ENCODE peak calls at places on chromosomes 2 and 18, in six cellular contexts. D is right atrium auricular region, R is stomach, T is epithelial cell of esophagus, F is NB4, S is fibroblast of the aortic adventitia. V is an unnamed sample.

GRCh38 chr2:939936-940620 is 10.6 kb upstream of the SNTG2 start:
- DNase-seq in D (no peak), R (no peak), S (peak), F (no peak), T (no peak), V (peak)

GRCh38 chr2:70403267-70404053 is 101.6 kb upstream of the FAM136A start:
- DNase-seq in F (no peak), T (no peak), R (no peak), D (no peak), S (no peak), V (no peak)

GRCh38 chr2:207802650-207803049 is 32.9 kb upstream of the FZD5 start:
- DNase-seq in S (no peak), T (no peak), F (no peak), R (no peak), D (no peak), V (no peak)

GRCh38 chr2:42568431-42569115 is at the start of gene MTA3:
- DNase-seq in S (peak), R (peak), T (peak), F (peak), D (no peak), V (peak)

GRCh38 chr2:206990335-206990734 is 51.0 kb downstream of the CPO start:
- DNase-seq in F (no peak), R (no peak), S (peak), D (no peak), T (no peak), V (no peak)

GRCh38 chr2:216115224-216115582 is 6.1 kb downstream of the XRCC5 start:
- DNase-seq in F (peak), T (peak), R (no peak), S (no peak), D (no peak), V (peak)

GRCh38 chr2:18209934-18210639 is 331.6 kb downstream of the KCNS3 start:
- DNase-seq in R (no peak), F (no peak), S (peak), T (peak), D (no peak), V (no peak)

GRCh38 chr18:57921708-57922107 is 118.6 kb upstream of the ATP8B1 start:
- DNase-seq in D (no peak), F (peak), T (peak), R (no peak), S (no peak), V (peak)

GRCh38 chr2:26529406-26530070 is 51.6 kb upstream of the OTOF start:
- DNase-seq in D (no peak), S (no peak), R (no peak), T (no peak), F (no peak), V (no peak)

GRCh38 chr18:79589601-79590091 is 90.0 kb upstream of the CTDP1 start:
- DNase-seq in R (no peak), D (no peak), T (no peak), F (peak), S (no peak), V (no peak)

GRCh38 chr2:183250472-183250871 is 126.2 kb downstream of the NUP35 start:
- DNase-seq in S (no peak), D (no peak), T (peak), R (no peak), F (no peak), V (no peak)

GRCh38 chr2:229686122-229686919 is 28.0 kb downstream of the DNER start:
- DNase-seq in T (no peak), F (no peak), S (no peak), D (no peak), R (no peak), V (no peak)

GRCh38 chr18:48929951-48930713 is 20.6 kb downstream of the SMAD7 start:
- DNase-seq in T (no peak), R (peak), F (no peak), D (no peak), S (peak), V (peak)

GRCh38 chr2:105744909-105745853 is at the start of gene NCK2:
- DNase-seq in D (no peak), R (peak), T (no peak), S (peak), F (peak), V (peak)

GRCh38 chr2:230496891-230497290 is 80.9 kb downstream of the SP100 start:
- DNase-seq in D (no peak), R (no peak), T (no peak), S (no peak), F (no peak), V (no peak)

GRCh38 chr2:148794558-148794957 is 80.5 kb upstream of the KIF5C start:
- DNase-seq in S (peak), F (no peak), D (no peak), T (peak), R (no peak), V (peak)

GRCh38 chr2:99651930-99652670 is 162.3 kb upstream of the REV1 start:
- DNase-seq in T (no peak), S (no peak), R (no peak), D (no peak), F (no peak), V (no peak)

GRCh38 chr18:2826581-2826980 is 20.2 kb upstream of the EMILIN2 start:
- DNase-seq in F (no peak), T (no peak), D (peak), R (no peak), S (peak), V (peak)

GRCh38 chr2:40540026-40540425 is 88.1 kb upstream of the SLC8A1 start:
- DNase-seq in R (no peak), S (no peak), D (no peak), T (no peak), F (no peak), V (no peak)

GRCh38 chr18:7064346-7064745 is 53.3 kb downstream of the LAMA1 start:
- DNase-seq in F (no peak), D (no peak), S (no peak), R (no peak), T (peak), V (no peak)

GRCh38 chr2:74440378-74441110 is 1.2 kb downstream of the RTKN start:
- DNase-seq in F (peak), T (peak), S (peak), R (peak), D (peak), V (peak)

GRCh38 chr2:193250389-193250788 is 1055.7 kb upstream of the TMEFF2 start:
- DNase-seq in T (no peak), R (no peak), D (no peak), F (no peak), S (no peak), V (no peak)

GRCh38 chr2:149799296-149799695 is 211.7 kb upstream of the MMADHC start:
- DNase-seq in T (peak), F (peak), R (no peak), S (peak), D (no peak), V (peak)
- TF ChIP-seq CTCF in T (peak), F (no peak), R (no peak), S (peak), D (no peak), V (peak)

DNA sequence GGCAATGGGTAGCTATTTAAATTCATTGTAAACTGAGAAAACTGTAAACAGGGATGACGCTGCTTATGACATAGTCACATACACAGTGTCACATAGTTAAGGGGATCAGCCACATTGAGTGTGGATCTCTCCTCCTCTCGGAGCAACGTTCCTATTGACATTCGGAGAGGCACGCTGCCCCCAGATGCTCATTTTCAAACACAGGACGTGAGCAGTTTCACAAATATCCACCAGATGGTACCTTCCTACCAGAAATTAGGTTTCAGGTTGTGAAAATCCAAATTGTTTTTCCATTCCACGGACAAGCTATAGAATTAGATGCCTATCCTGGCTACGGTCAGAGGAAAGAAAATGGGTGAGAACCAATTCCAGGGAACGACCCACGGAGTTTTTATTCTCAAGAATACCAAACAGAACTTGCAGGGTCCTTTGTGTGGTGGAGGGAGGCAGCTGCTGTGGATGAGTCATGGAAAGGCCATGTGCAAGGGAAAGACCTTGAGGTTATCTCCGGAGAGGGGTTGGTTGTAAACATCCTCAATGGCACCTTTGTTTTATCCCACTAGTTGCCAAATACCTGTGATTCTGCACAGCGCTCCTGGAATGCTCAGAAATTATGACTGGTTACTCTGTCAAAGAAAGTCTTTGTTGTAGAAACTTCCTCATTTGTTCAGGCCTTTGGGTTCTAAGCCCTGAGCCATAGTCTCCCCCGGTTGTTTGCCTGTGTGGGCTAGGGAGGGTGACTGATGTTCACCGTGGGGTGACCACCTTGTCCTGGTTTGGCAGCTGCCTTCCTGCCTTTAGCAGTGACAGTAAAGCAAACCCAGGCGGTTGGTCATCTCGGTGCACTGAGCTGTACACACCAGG is 88.0 kb downstream of the ACTR3 start:
- DNase-seq in R (no peak), T (peak), F (peak), S (peak), D (no peak), V (peak)
- TF ChIP-seq CTCF in R (no peak), T (peak), F (peak), S (peak), D (no peak), V (peak)

DNA sequence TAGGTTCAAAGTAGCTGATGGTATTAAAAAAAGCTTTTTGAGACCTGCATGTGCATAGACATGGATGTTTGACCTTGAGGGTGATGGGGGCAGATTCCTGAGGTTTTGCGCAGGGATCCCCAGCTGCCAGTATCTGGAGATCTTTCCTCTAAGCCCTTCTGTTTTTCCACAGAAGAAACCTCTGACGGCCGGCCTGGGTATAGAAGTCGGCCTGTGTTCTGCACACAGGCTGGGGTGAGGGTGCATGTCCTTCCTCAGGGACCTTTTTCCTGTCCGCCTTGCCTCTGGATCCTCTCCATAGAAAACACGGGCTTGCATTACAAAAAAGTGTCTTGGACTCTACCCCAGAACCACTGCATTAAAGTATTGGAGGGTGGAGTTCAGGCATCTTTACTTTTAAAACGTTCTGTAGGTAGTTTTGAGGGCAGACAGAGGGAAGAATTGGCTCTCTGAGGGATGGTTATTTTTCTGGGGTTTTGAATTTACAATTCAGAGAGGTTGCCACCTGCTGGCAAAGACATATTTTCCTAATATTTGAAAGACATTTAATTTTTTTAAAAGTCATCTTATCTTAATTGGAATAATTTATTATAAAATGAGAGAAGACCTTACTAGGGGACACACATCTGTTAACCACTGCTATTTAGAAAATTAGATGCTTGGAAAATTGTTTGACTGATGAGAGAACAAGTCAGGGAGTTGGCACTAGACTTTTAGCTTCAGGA is 350.6 kb downstream of the DCDC2C start:
- DNase-seq in R (no peak), S (no peak), F (no peak), D (no peak), T (no peak), V (peak)
- TF ChIP-seq CTCF in R (no peak), S (no peak), F (no peak), D (no peak), T (no peak), V (no peak)

DNA sequence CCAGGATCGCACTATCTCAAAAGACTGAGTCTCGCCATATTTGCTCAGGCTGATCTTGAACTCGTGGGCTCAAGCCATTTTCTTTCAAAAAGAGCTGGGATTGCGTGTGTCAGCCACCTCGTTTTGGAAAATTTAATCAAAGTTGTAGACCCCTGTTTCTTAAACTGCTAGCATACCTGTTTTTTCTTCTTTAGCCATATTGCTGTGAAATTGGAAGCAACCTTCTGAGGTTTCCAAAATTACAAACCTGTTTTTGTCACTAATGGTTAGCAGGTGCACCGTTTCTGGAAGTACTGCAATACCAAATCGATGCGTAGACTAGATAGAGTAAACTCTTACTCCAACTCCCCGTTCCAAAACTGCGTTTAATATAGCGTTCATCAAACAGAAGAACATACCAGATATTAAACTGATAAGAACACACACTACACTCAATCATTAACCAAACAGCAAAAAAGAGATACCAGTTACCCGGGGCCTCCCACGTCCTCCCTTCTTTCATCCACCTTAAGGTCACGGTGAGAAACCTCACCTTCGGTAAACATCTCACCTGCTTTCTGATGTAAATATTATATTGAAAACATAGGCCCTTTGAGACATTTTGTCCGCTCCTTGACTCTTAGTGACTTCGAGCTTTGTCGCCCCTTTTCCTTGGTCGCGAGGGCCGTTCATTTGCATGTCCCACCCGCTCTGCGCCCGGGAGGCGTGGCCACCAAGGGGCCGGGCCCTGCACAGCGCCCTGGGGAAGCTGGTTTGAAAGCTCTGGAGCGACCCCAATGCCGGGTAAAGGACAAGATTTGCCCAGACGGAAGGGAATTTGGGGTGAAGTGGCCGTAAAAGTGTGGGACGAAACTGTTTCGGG is at the start of gene RNU2-63P:
- DNase-seq in S (peak), D (no peak), R (peak), T (peak), F (peak), V (peak)
- TF ChIP-seq CTCF in S (no peak), D (no peak), R (no peak), T (no peak), F (no peak), V (no peak)

GRCh38 chr2:10792660-10793400 is 19.8 kb downstream of the PDIA6 start:
- DNase-seq in T (peak), F (no peak), D (no peak), S (no peak), R (no peak), V (no peak)
- TF ChIP-seq CTCF in T (no peak), F (no peak), D (no peak), S (no peak), R (no peak), V (no peak)

DNA sequence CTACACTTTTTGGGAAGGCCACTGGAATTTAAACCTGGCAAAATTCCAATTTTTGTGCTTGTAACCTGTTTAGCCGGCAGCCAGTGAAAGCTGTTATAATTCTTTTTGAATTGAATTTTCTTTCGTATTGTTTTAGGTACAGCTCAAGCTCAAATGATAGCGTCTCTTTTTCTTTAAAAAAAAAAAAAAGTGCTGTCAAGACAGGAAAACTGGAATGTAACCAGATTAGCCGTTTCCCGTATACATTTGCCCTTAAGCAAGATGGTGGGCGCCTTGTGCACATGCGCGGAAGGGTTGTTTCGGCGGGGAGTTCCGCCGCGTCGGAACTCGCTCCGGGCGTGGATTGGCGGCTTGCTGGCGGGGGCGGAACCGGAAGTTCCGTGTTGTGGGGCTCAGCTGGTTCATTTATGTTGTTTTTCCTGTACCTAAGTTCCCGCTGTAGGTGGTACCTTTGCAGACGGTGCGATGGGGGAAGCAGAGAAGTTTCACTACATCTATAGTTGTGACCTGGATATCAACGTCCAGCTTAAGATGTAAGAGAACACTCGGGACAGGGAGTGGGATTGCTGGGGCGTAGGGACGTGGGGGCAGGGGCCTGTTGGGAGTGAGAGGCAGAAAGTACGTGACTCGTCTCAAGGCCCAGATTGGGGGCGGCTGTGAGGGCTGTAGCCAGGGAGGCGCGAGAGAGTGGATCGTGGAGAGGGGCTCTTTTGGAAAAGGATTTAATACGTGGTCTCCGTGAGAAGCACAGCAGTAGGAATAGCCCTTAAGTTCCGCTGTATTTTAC is at the start of gene PIK3C3:
- DNase-seq in D (peak), F (peak), S (peak), T (peak), R (peak), V (peak)
- TF ChIP-seq CTCF in D (no peak), F (no peak), S (no peak), T (no peak), R (no peak), V (no peak)

GRCh38 chr18:63511285-63511684 is 30.9 kb upstream of the SERPINB12 start:
- DNase-seq in T (peak), R (no peak), F (no peak), S (peak), D (no peak), V (peak)
- TF ChIP-seq CTCF in T (peak), R (peak), F (no peak), S (peak), D (no peak), V (peak)

DNA sequence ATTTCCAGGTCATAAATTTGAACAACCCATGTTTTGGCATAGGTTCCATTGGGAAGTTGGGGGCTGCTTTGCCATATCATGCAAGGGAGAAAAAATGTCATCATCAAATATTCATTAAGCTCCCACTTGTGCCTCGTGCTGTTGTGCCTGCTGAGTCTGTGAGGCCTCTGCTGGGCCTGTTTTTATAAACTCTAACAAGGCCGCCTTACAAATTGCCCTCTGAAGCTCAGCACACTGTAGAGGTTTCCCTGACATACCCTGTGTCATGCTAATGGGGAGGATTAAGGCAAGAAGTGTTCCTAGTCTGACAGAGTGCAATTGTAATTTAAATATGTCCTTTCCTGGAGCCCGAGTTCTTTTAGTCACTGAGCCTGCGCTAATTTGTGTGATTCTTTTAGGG is 17.6 kb downstream of the OSBPL6 start:
- DNase-seq in F (no peak), R (no peak), D (no peak), T (no peak), S (no peak), V (no peak)
- TF ChIP-seq CTCF in F (no peak), R (no peak), D (no peak), T (no peak), S (no peak), V (no peak)

GRCh38 chr2:45000341-45000901 is 8.8 kb downstream of the SIX2 start:
- DNase-seq in F (peak), R (no peak), S (no peak), T (no peak), D (no peak), V (no peak)
- TF ChIP-seq CTCF in F (no peak), R (no peak), S (no peak), T (no peak), D (no peak), V (no peak)

DNA sequence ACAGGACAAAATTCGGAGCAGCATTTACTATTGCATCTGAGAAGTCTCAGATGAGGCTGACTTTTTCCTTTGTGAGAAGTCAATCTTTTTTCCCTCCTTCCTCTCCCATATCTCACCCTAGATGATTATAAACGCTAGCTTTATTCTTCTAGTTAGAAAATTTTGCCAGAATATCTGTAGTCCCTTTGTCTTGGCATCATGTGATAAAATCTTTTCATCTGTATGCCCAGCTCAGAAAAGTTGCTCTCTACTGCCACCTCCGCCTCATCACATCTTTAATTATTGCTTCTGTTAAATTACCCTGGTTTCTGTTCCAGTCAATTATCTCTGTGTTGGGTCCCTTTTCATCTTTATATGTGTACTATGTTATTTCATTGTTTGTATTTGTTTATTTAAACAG is 210.8 kb upstream of the SLC35G4 start:
- DNase-seq in F (no peak), T (no peak), S (no peak), D (no peak), R (no peak), V (no peak)
- TF ChIP-seq CTCF in F (no peak), T (no peak), S (peak), D (no peak), R (no peak), V (no peak)

V was measured in cardiac fibroblast.